ENCODE peak calls at places on chromosome 18, in five cellular contexts. K is CD4-positive, alpha-beta memory T cell; H is anterior cingulate cortex; L is stimulated activated CD4-positive, alpha-beta T cell treated with anti-CD3 and anti-CD28 coated beads, Interleukin-1b, Interleukin-23, amount 100 ng/mL, for 48 hours; U is CD8-positive, alpha-beta T cell. E is an unnamed sample.

GRCh38 chr18:36187826-36188721 is 777 bp downstream of the MOCOS start:
- DNase-seq in K (no peak), H (no peak), L (no peak), U (no peak), E (no peak)

GRCh38 chr18:10748641-10749040 is 222.8 kb downstream of the NAPG start:
- DNase-seq in K (no peak), H (no peak), L (no peak), U (no peak), E (no peak)

GRCh38 chr18:79371536-79372210 is 24.1 kb upstream of the NFATC1 start:
- DNase-seq in K (no peak), H (no peak), L (no peak), U (no peak), E (no peak)

GRCh38 chr18:28065031-28065792 is 111.7 kb downstream of the CDH2 start:
- DNase-seq in K (no peak), H (no peak), L (no peak), U (no peak), E (no peak)

GRCh38 chr18:63339920-63340484 is 20.4 kb upstream of the BCL2 start:
- DNase-seq in K (peak), H (peak), L (peak), U (peak), E (no peak)

GRCh38 chr18:72086421-72086820 is 457.7 kb downstream of the CBLN2 start:
- DNase-seq in K (no peak), H (no peak), L (no peak), U (no peak), E (no peak)

GRCh38 chr18:11020867-11021414 is 128.4 kb downstream of the PIEZO2 start:
- DNase-seq in K (no peak), H (no peak), L (no peak), U (no peak), E (no peak)

GRCh38 chr18:6741290-6741689 is 11.8 kb downstream of the ARHGAP28 start:
- DNase-seq in K (no peak), H (no peak), L (no peak), U (no peak), E (no peak)

GRCh38 chr18:2981212-2981728 is 31.7 kb downstream of the LPIN2 start:
- DNase-seq in K (no peak), H (no peak), L (peak), U (no peak), E (no peak)

GRCh38 chr18:79526468-79527460 is 131.0 kb downstream of the NFATC1 start:
- DNase-seq in K (no peak), H (no peak), L (no peak), U (no peak), E (no peak)

GRCh38 chr18:26717123-26717522 is 148.4 kb downstream of the AQP4 start:
- DNase-seq in K (no peak), H (no peak), L (no peak), U (no peak), E (no peak)

GRCh38 chr18:332007-332406 is 64.2 kb upstream of the THOC1 start:
- DNase-seq in K (no peak), H (no peak), L (no peak), U (no peak), E (no peak)

GRCh38 chr18:79918089-79919011 is 33.1 kb downstream of the SLC66A2 start:
- DNase-seq in K (no peak), H (no peak), L (no peak), U (no peak), E (no peak)

GRCh38 chr18:80044072-80044471 is 9.8 kb downstream of the RBFA start:
- DNase-seq in K (no peak), H (no peak), L (no peak), U (no peak), E (no peak)

GRCh38 chr18:21740474-21740723 is 193 bp upstream of the MIB1 start:
- DNase-seq in K (peak), H (peak), L (peak), U (no peak), E (no peak)

GRCh38 chr18:37429768-37430167 is 135.8 kb downstream of the CELF4 start:
- DNase-seq in K (no peak), H (no peak), L (no peak), U (no peak), E (no peak)

GRCh38 chr18:11957636-11958035 is 23.7 kb upstream of the IMPA2 start:
- DNase-seq in K (no peak), H (no peak), L (no peak), U (no peak), E (no peak)

E was measured in caudate nucleus.